ENCODE peak calls at places on chromosomes 13 and 19, in four cellular contexts. A is GM12878, W is HepG2, H is K562. J is an unnamed sample.

GRCh38 chr19:2982983-2983350 is 5.6 kb downstream of the TLE6 start:
- DNase-seq in W (no peak), A (no peak), H (no peak), J (no peak)

GRCh38 chr19:19606021-19606420 is 12.5 kb downstream of the PBX4 start:
- DNase-seq in A (no peak), H (no peak), W (no peak), J (no peak)

GRCh38 chr19:51326216-51327065 is 15.0 kb downstream of the IGLON5 start:
- DNase-seq in H (peak), W (no peak), A (no peak), J (no peak)

GRCh38 chr19:49502866-49503581 is 6.8 kb downstream of the RPS11 start:
- DNase-seq in H (peak), W (peak), A (no peak), J (no peak)

GRCh38 chr19:50287331-50287730 is 41.8 kb downstream of the KCNC3 start:
- DNase-seq in A (no peak), H (no peak), W (no peak), J (no peak)

GRCh38 chr19:36152061-36152885 is at the start of gene COX7A1:
- DNase-seq in A (no peak), H (peak), W (no peak), J (no peak)

GRCh38 chr13:57748096-57748495 is 116.6 kb downstream of the PCDH17 start:
- DNase-seq in A (no peak), H (no peak), W (no peak), J (no peak)

GRCh38 chr13:109979186-109979585 is 192.8 kb upstream of the IRS2 start:
- DNase-seq in W (no peak), H (no peak), A (no peak), J (no peak)

GRCh38 chr13:36919833-36920611 is at the start of gene SMAD9:
- DNase-seq in W (peak), A (no peak), H (peak), J (peak)

GRCh38 chr19:19747357-19748220 is 14.7 kb upstream of the ZNF14 start:
- DNase-seq in A (no peak), W (no peak), H (no peak), J (no peak)

GRCh38 chr13:84192125-84192524 is 309.9 kb upstream of the SLITRK1 start:
- DNase-seq in A (no peak), W (no peak), H (no peak), J (no peak)

GRCh38 chr13:107231941-107232340 is 664.0 kb upstream of the ARGLU1 start:
- DNase-seq in W (no peak), H (no peak), A (no peak), J (no peak)

GRCh38 chr13:80345771-80346510 is 5.0 kb upstream of the SPRY2 start:
- DNase-seq in W (no peak), H (no peak), A (no peak), J (no peak)

GRCh38 chr19:41937976-41938375 is 9.7 kb upstream of the ERFL start:
- DNase-seq in W (no peak), A (no peak), H (no peak), J (no peak)

GRCh38 chr13:21676611-21677021 is 5.7 kb downstream of the FGF9 start:
- DNase-seq in H (no peak), A (no peak), W (no peak), J (peak)

GRCh38 chr19:11240008-11240444 is 607 bp downstream of the ANGPTL8 start:
- DNase-seq in H (no peak), W (peak), A (no peak), J (no peak)

GRCh38 chr13:64305246-64305645 is 2889.6 kb upstream of the PCDH20 start:
- DNase-seq in H (no peak), A (no peak), W (no peak), J (no peak)

GRCh38 chr13:84925443-84925842 is 873.8 kb downstream of the SLITRK6 start:
- DNase-seq in W (no peak), H (no peak), A (no peak), J (no peak)

GRCh38 chr13:39364797-39365468 is 238.1 kb downstream of the LHFPL6 start:
- DNase-seq in A (no peak), W (peak), H (no peak), J (no peak)

GRCh38 chr19:42201489-42202289 is 15.8 kb downstream of the DEDD2 start:
- DNase-seq in H (no peak), W (no peak), A (peak), J (no peak)

GRCh38 chr19:33719366-33720154 is 77.1 kb upstream of the KCTD15 start:
- DNase-seq in W (no peak), A (no peak), H (no peak), J (no peak)

GRCh38 chr13:41561179-41561578 is 103.8 kb downstream of the RGCC start:
- DNase-seq in A (no peak), H (no peak), W (no peak), J (no peak)

GRCh38 chr13:41562541-41563178 is 105.3 kb downstream of the RGCC start:
- DNase-seq in H (no peak), A (no peak), W (no peak), J (no peak)

GRCh38 chr13:41563501-41564001 is 106.2 kb downstream of the RGCC start:
- DNase-seq in W (peak), H (no peak), A (no peak), J (no peak)

GRCh38 chr13:41564046-41564445 is 106.7 kb downstream of the RGCC start:
- DNase-seq in H (no peak), A (no peak), W (no peak), J (no peak)

GRCh38 chr13:41562083-41562482 is 104.7 kb downstream of the RGCC start:
- DNase-seq in H (no peak), A (no peak), W (no peak), J (no peak)
- TF ChIP-seq CBFB in H (no peak), A (no peak), W (no peak), J (no peak)

DNA sequence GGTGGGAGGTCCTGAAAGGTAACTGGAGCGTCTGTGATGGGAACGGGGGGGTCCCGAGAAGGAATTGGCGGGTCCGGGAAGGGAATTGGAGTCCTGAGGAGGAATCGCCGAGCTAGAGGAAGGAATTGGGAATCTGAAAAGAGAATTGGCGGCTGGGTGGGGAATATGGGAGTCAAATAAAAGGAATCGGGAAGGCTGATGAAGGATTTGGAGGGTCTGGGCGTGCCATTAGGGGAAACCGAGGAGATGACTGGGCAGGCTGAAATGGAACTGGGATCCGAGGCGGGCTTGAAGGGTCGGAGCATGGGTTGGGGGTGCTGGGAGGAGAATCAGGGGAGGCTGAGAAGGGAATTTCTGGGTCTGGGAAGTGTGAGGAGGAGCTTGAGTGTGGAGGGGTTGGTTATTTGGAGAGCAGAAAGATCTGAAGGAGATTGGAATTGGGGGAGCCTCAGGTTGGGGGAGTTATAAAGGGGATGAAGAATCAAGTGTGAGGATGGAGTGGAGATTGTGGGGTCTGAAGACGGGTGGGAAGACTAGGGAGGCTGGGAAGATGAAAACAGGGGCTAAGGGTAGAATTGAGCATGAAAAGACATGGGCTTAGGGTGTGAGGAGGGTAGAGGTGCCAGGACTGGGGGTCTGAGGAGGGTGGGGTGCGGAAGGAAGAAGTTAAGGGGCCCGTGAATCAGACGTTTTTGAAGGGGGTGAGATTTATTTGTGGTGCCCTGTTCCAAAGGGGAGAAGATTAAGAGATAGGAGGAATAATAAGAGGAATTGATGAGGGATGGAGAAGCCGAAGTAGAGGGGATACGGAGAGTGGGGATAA is 728 bp downstream of the ACTN4 start:
- DNase-seq in H (no peak), W (no peak), A (no peak), J (no peak)
- TF ChIP-seq CBFB in H (no peak), W (no peak), A (no peak), J (no peak)

GRCh38 chr19:53600217-53600616 is 31.6 kb upstream of the DPRX start:
- DNase-seq in A (no peak), H (peak), W (no peak), J (no peak)
- TF ChIP-seq CBFB in A (no peak), H (no peak), W (no peak), J (no peak)

GRCh38 chr19:801861-802496 is 4.7 kb downstream of the PTBP1 start:
- DNase-seq in A (no peak), W (no peak), H (peak), J (no peak)
- TF ChIP-seq CBFB in A (no peak), W (no peak), H (no peak), J (no peak)

GRCh38 chr19:13887039-13887438 is 10.1 kb downstream of the NANOS3 start:
- DNase-seq in W (no peak), A (no peak), H (no peak), J (no peak)
- TF ChIP-seq CBFB in W (no peak), A (no peak), H (no peak), J (no peak)

GRCh38 chr19:44635581-44636438 is 7.9 kb upstream of the PVR start:
- DNase-seq in H (no peak), A (no peak), W (no peak), J (no peak)
- TF ChIP-seq CBFB in H (no peak), A (no peak), W (no peak), J (no peak)

DNA sequence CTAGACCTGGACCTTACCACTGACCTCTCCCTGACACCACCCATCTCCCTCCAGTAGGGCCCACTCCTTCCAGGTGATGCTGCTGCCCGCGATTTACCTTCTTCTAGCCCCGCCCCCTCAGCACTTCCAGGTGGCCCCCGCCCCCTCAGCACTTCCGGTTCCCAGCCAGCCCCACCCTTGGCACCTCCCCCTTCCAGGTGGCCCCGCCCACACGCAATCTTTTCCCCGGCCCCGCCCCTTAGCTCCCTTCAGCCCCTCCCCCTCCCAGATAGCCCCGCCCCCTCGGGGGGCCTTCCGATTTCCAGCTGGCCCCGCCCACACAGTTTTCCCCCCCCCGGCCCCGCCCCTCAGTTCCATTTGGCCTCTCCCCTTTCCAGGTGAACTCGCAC is 565 bp downstream of the LIG1 start:
- DNase-seq in W (peak), A (no peak), H (peak), J (peak)
- TF ChIP-seq CBFB in W (no peak), A (no peak), H (no peak), J (no peak)

DNA sequence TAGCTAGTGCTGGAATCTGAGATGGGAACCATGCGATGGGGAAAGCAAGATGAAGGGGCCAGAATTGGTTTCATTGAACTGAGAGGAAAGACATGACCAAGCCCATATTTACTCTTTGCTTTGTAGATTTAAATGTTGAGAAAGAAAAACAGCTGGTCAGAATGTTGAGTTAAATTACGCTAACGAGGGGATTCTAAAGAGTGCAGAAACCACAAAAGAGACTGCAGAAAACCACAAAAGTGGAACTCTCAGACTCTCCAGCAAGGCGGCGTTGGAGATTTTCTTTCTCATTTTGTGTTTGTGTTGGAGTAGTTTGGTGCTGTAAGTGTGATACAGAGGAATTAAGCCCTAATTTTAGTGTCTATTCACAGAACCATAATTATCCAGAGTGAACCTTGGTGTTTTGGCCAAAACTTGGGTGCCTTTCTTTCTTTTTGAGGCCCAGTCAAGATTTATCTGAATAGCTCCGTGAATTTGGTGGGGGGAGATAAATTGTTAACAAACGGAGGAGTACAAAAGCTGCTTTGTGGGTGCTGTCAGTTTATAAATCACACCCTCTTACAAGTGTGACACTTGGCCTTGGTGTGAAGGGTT is 26.3 kb downstream of the SAE1 start:
- DNase-seq in W (no peak), A (peak), H (no peak), J (no peak)
- TF ChIP-seq CBFB in W (no peak), A (peak), H (no peak), J (no peak)

DNA sequence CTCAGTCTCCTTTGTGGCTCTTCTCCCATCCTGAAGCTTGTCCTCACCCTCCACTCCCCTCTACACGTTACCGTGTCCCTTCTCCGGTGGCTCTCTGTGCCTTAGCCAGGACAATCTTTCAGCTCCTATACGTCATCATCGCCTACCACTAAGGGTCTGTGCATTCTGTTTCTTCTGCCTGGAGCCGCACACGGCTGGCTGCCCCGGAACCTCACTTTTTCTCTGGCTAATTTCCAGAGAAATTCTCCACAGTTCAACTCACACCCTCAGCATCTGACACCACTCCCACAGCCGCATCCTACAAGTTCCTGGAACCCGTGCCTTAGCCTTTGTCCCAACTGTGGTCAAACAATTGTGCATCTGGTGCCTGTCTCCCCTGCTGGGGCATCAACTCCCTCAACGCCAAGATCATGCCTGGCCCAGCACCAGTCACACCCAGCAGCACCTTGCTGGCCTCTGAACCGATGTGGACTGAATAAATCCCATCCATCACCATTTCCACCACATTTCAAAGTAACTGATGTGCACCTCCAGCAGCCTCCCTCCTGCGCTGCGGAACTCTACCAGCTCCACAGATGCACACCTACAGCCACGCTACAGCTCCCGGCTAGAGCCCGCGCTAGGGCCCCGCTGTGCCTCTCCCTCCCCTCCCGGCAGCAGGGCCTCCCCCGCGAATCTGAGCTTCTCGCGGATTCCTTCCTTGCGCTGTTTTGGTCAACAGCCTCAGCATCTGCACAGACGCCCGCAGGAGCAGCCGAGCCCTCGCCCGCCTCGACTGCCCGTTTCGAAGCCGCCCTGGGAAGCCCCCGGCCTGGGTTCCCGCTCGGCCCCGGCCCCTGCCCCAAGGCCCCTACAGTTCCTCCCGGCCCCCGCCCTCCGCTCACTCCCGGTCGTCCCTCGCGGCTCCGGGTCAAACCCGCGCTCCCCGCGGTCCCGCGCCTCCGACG is 689 bp downstream of the DCUN1D2 start:
- DNase-seq in A (no peak), H (peak), W (no peak), J (peak)
- TF ChIP-seq CBFB in A (no peak), H (no peak), W (no peak), J (no peak)